ENCODE peak calls at places on chromosomes 16 and 17, in nine cellular contexts. P, U, Z, M, H, T, K, B and O are unnamed samples.
A peak's percentile ranks its signal among the peaks of the same experiment; 100 is the strongest.

GRCh38 chr16:56999409-57000270 is 10.3 kb downstream of the NLRC5 start:
- DNase-seq in P (no peak), U (no peak), Z (peak; percentile 63), M (no peak), H (no peak), T (no peak), K (no peak), B (peak; percentile 37), O (no peak)

GRCh38 chr17:8894189-8894611 is 26.7 kb upstream of the PIK3R6 start:
- DNase-seq in P (no peak), U (no peak), Z (no peak), M (no peak), H (no peak), T (no peak), K (no peak), B (no peak), O (no peak)

GRCh38 chr16:14559809-14560227 is 70.2 kb downstream of the PARN start:
- DNase-seq in P (no peak), U (peak; percentile 92), Z (no peak), M (no peak), H (peak; percentile 6), T (no peak), K (no peak), B (no peak), O (no peak)

GRCh38 chr17:18224053-18224427 is 1.4 kb upstream of the LLGL1 start:
- DNase-seq in P (no peak), U (peak; percentile 41), Z (no peak), M (no peak), H (no peak), T (no peak), K (no peak), B (no peak), O (no peak)

GRCh38 chr16:30923554-30924085 is at the start of gene FBXL19:
- DNase-seq in P (no peak), U (no peak), Z (peak; percentile 52), M (no peak), H (no peak), T (no peak), K (no peak), B (no peak), O (no peak)

GRCh38 chr17:76866774-76867577 is 1.2 kb upstream of the MGAT5B start:
- DNase-seq in P (no peak), U (no peak), Z (no peak), M (no peak), H (no peak), T (no peak), K (no peak), B (no peak), O (peak; percentile 79)

GRCh38 chr17:73069846-73070245 is 22.6 kb downstream of the SLC39A11 start:
- DNase-seq in P (no peak), U (no peak), Z (no peak), M (no peak), H (no peak), T (no peak), K (no peak), B (no peak), O (no peak)

GRCh38 chr16:53089434-53090270 is 34.9 kb downstream of the CHD9 start:
- DNase-seq in P (no peak), U (no peak), Z (no peak), M (no peak), H (peak; percentile 22), T (no peak), K (peak; percentile 78), B (no peak), O (no peak)

GRCh38 chr17:41483991-41484826 is 3.3 kb upstream of the KRT35 start:
- DNase-seq in P (no peak), U (no peak), Z (no peak), M (no peak), H (no peak), T (no peak), K (no peak), B (no peak), O (peak; percentile 19)

GRCh38 chr16:14418795-14419225 is 211.2 kb downstream of the PARN start:
- DNase-seq in P (peak; percentile 64), U (no peak), Z (no peak), M (no peak), H (no peak), T (no peak), K (no peak), B (no peak), O (no peak)

GRCh38 chr17:82216301-82217119 is 3.9 kb upstream of the CCDC57 start:
- DNase-seq in P (peak; percentile 82), U (peak; percentile 96), Z (peak; percentile 79), M (no peak), H (peak; percentile 41), T (peak; percentile 74), K (no peak), B (no peak), O (peak; percentile 92)

GRCh38 chr16:84275562-84276151 is 19.0 kb upstream of the WFDC1 start:
- DNase-seq in P (no peak), U (no peak), Z (no peak), M (peak; percentile 21), H (no peak), T (no peak), K (no peak), B (no peak), O (no peak)